ENCODE peak calls at places on chromosomes 12 and 14, in six cellular contexts. O, C, M, H, Q and X are unnamed samples.
A peak's percentile ranks its signal among the peaks of the same experiment; 100 is the strongest.

GRCh38 chr12:98870521-98870920 is 225.4 kb downstream of the APAF1 start:
- DNase-seq in O (no peak), C (no peak), M (no peak), H (no peak), Q (no peak), X (no peak)

GRCh38 chr14:58428011-58428807 is 690 bp downstream of the KIAA0586 start:
- DNase-seq in O (no peak), C (peak; percentile 22), M (peak; percentile 14), H (no peak), Q (peak; percentile 80), X (peak; percentile 4)

GRCh38 chr14:77682158-77682553 is 25.7 kb downstream of the ALKBH1 start:
- DNase-seq in O (no peak), C (no peak), M (no peak), H (no peak), Q (peak; percentile 78), X (no peak)

GRCh38 chr12:4900327-4900726 is 9.4 kb upstream of the KCNA1 start:
- DNase-seq in O (no peak), C (no peak), M (no peak), H (peak; percentile 86), Q (no peak), X (no peak)

GRCh38 chr12:125633686-125634085 is 568.5 kb downstream of the AACS start:
- DNase-seq in O (no peak), C (no peak), M (peak; percentile 48), H (no peak), Q (no peak), X (no peak)

GRCh38 chr14:65472189-65472588 is 59.7 kb downstream of the FUT8 start:
- DNase-seq in O (no peak), C (no peak), M (no peak), H (no peak), Q (no peak), X (no peak)

GRCh38 chr12:15532364-15532977 is 210.2 kb downstream of the PTPRO start:
- DNase-seq in O (no peak), C (peak; percentile 51), M (peak; percentile 18), H (no peak), Q (peak; percentile 77), X (peak; percentile 74)

GRCh38 chr12:108277613-108278012 is 61.5 kb downstream of the CMKLR1 start:
- DNase-seq in O (no peak), C (no peak), M (no peak), H (no peak), Q (no peak), X (no peak)

GRCh38 chr14:90911121-90911520 is 94.9 kb upstream of the TTC7B start:
- DNase-seq in O (no peak), C (no peak), M (no peak), H (no peak), Q (no peak), X (no peak)

GRCh38 chr12:120980800-120981368 is 2.5 kb downstream of the HNF1A start:
- DNase-seq in O (peak; percentile 41), C (no peak), M (peak; percentile 33), H (no peak), Q (no peak), X (peak; percentile 80)

GRCh38 chr14:43407721-43408120 is 1099.4 kb downstream of the FSCB start:
- DNase-seq in O (no peak), C (no peak), M (no peak), H (no peak), Q (peak; percentile 54), X (no peak)

GRCh38 chr14:85731198-85731597 is 201.3 kb downstream of the FLRT2 start:
- DNase-seq in O (no peak), C (peak; percentile 1), M (peak; percentile 34), H (no peak), Q (no peak), X (no peak)

GRCh38 chr14:31950760-31951637 is 126.1 kb upstream of the ARHGAP5 start:
- DNase-seq in O (peak; percentile 53), C (no peak), M (peak; percentile 21), H (no peak), Q (peak; percentile 81), X (peak; percentile 56)

GRCh38 chr14:89176090-89176757 is 240.8 kb downstream of the FOXN3 start:
- DNase-seq in O (no peak), C (no peak), M (no peak), H (no peak), Q (no peak), X (no peak)

GRCh38 chr12:87518508-87518907 is 510.7 kb downstream of the C12orf50 start:
- DNase-seq in O (no peak), C (no peak), M (no peak), H (no peak), Q (no peak), X (no peak)

GRCh38 chr12:78241472-78241871 is 410.8 kb downstream of the NAV3 start:
- DNase-seq in O (no peak), C (no peak), M (no peak), H (no peak), Q (no peak), X (no peak)

GRCh38 chr12:9687228-9687627 is 17.7 kb downstream of the CLEC2D start:
- DNase-seq in O (no peak), C (peak; percentile 16), M (no peak), H (no peak), Q (peak; percentile 69), X (no peak)
- TF ChIP-seq CTCF in O (no peak), C (no peak), M (no peak), H (no peak), Q (no peak), X (no peak)

GRCh38 chr12:19910681-19911080 is 457.7 kb upstream of the PDE3A start:
- DNase-seq in O (no peak), C (no peak), M (no peak), H (no peak), Q (no peak), X (no peak)

GRCh38 chr12:19916193-19916498 is 452.2 kb upstream of the PDE3A start:
- DNase-seq in O (no peak), C (no peak), M (no peak), H (no peak), Q (no peak), X (no peak)

GRCh38 chr12:19912996-19913395 is 455.3 kb upstream of the PDE3A start:
- DNase-seq in O (no peak), C (no peak), M (no peak), H (no peak), Q (no peak), X (no peak)

GRCh38 chr12:19916982-19917381 is 451.4 kb upstream of the PDE3A start:
- DNase-seq in O (no peak), C (no peak), M (no peak), H (no peak), Q (no peak), X (no peak)

DNA sequence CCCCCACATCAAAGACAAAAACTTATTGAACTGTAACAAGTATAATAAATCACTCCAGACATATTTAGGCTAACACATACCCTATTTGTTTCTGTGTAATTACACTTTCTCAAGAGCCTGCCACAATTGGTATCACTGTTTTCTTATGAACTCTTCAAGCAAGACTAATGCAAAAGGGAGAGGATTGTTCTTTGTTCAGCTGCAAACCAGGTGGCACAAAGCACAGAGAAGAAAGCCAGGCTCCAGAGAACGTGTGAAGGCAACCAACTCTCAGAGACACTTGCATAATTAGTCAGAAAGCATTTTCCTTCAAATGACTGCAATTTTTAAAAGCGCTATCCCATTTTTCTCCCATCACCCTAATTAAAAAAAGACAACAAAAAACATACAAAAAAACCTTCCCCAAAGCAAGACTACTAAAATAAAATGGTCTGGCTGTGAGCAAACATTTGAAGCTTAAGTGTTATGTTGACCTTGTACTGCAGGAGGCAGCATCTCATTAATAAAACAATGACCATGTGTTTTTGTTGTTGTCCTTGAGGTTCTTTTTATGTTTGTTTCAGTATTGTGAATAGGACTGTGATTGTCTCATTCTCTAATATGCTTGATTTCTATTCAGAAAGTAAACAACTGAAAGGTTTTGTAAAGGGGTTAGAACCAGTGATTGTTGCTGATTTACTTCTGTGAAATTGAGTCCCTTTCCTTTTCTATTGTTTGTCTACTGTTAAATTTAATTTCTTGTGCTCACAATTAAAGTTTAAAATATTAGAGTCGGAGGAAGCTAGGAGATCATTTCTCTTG is 452.7 kb upstream of the PDE3A start:
- DNase-seq in O (no peak), C (peak; percentile 33), M (peak; percentile 19), H (no peak), Q (peak; percentile 36), X (peak; percentile 32)
- TF ChIP-seq CTCF in O (peak; percentile 83), C (peak; percentile 35), M (peak; percentile 47), H (peak; percentile 61), Q (peak; percentile 68), X (peak; percentile 63)

GRCh38 chr14:73723799-73724621 is 9.8 kb upstream of the PNMA1 start:
- DNase-seq in O (no peak), C (peak; percentile 64), M (peak; percentile 69), H (peak; percentile 93), Q (peak; percentile 96), X (peak; percentile 68)
- TF ChIP-seq CTCF in O (no peak), C (no peak), M (no peak), H (peak; percentile 7), Q (peak; percentile 58), X (no peak)

GRCh38 chr12:69708649-69709048 is 9.5 kb upstream of the BEST3 start:
- DNase-seq in O (no peak), C (no peak), M (no peak), H (no peak), Q (peak; percentile 19), X (no peak)
- TF ChIP-seq CTCF in O (peak; percentile 40), C (no peak), M (no peak), H (no peak), Q (peak; percentile 41), X (peak; percentile 15)

DNA sequence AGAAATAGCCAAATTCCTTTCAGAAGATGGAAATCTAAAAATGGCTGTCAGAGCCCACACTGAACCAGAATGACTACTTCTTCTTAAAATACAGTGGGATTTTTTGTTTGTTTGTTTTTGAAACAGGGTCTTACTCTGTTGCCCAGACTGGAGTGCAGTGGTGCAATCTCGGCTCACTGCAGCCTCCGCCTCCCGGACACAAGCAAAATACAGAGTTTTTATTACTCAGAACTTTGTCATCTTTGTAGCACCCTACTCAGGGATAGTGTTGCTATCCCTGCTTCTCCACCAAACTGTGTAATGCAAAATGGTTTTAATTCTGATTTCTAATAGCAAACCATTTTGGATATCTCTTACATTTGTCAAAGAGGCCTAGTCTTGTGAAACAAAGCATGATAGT is 16.4 kb downstream of the ZNF410 start:
- DNase-seq in O (no peak), C (no peak), M (no peak), H (no peak), Q (no peak), X (no peak)
- TF ChIP-seq CTCF in O (no peak), C (no peak), M (no peak), H (no peak), Q (no peak), X (no peak)